ENCODE peak calls at places on chromosomes 4 and X, in seven cellular contexts. J, F, L, E, H, W and X are unnamed samples.

GRCh38 chr4:138595731-138596465 is 353.7 kb upstream of the SLC7A11 start:
- DNase-seq in J (peak), F (no peak), L (no peak), E (no peak), H (no peak), W (no peak), X (no peak)

GRCh38 chrX:20829665-20830481 is 544.3 kb upstream of the CNKSR2 start:
- DNase-seq in J (no peak), F (peak), L (peak), E (no peak), H (no peak), W (no peak), X (no peak)

GRCh38 chrX:54415534-54416350 is 24.5 kb upstream of the TSR2 start:
- DNase-seq in J (no peak), F (no peak), L (no peak), E (no peak), H (no peak), W (peak), X (no peak)

GRCh38 chr4:119286377-119287002 is 35.4 kb downstream of the FABP2 start:
- DNase-seq in J (no peak), F (peak), L (peak), E (no peak), H (no peak), W (peak), X (no peak)

GRCh38 chr4:71221510-71222466 is 117.0 kb upstream of the SLC4A4 start:
- DNase-seq in J (no peak), F (no peak), L (no peak), E (no peak), H (no peak), W (no peak), X (no peak)

GRCh38 chr4:17400696-17401095 is 111.2 kb downstream of the QDPR start:
- DNase-seq in J (no peak), F (no peak), L (no peak), E (no peak), H (no peak), W (no peak), X (no peak)

GRCh38 chr4:6298035-6298434 is 28.4 kb downstream of the WFS1 start:
- DNase-seq in J (no peak), F (no peak), L (no peak), E (no peak), H (no peak), W (no peak), X (no peak)

GRCh38 chrX:12791253-12792228 is at the start of gene PRPS2:
- DNase-seq in J (peak), F (peak), L (peak), E (peak), H (peak), W (peak), X (peak)

GRCh38 chr4:130479020-130479419 is 1383.1 kb downstream of the C4orf33 start:
- DNase-seq in J (no peak), F (no peak), L (peak), E (no peak), H (no peak), W (no peak), X (no peak)

GRCh38 chr4:28015996-28016395 is 1155.4 kb downstream of the STIM2 start:
- DNase-seq in J (no peak), F (no peak), L (no peak), E (no peak), H (no peak), W (no peak), X (no peak)

GRCh38 chr4:86302242-86302641 is 57.6 kb downstream of the MAPK10 start:
- DNase-seq in J (no peak), F (no peak), L (peak), E (no peak), H (no peak), W (peak), X (peak)

GRCh38 chr4:122827258-122827887 is 742 bp downstream of the FGF2 start:
- DNase-seq in J (peak), F (no peak), L (peak), E (peak), H (no peak), W (peak), X (no peak)

GRCh38 chrX:50108264-50108663 is 92.5 kb downstream of the AKAP4 start:
- DNase-seq in J (no peak), F (no peak), L (no peak), E (no peak), H (no peak), W (no peak), X (no peak)

GRCh38 chrX:50827996-50828395 is 14.0 kb upstream of the SHROOM4 start:
- DNase-seq in J (no peak), F (peak), L (peak), E (no peak), H (no peak), W (no peak), X (no peak)

GRCh38 chr4:123640271-123640670 is 243.7 kb downstream of the SPRY1 start:
- DNase-seq in J (no peak), F (no peak), L (peak), E (no peak), H (no peak), W (no peak), X (no peak)

GRCh38 chr4:184644553-184645307 is 4.5 kb downstream of the CASP3 start:
- DNase-seq in J (no peak), F (no peak), L (peak), E (no peak), H (no peak), W (peak), X (no peak)

GRCh38 chr4:12993923-12994322 is 490.2 kb downstream of the RAB28 start:
- DNase-seq in J (no peak), F (no peak), L (no peak), E (no peak), H (no peak), W (peak), X (no peak)

GRCh38 chr4:174210354-174210753 is 73.1 kb downstream of the FBXO8 start:
- DNase-seq in J (no peak), F (no peak), L (no peak), E (no peak), H (no peak), W (peak), X (no peak)

GRCh38 chr4:152667781-152668180 is 12.0 kb downstream of the TMEM154 start:
- DNase-seq in J (no peak), F (no peak), L (no peak), E (no peak), H (no peak), W (no peak), X (no peak)

GRCh38 chr4:91280551-91281290 is 1023.0 kb upstream of the GRID2 start:
- DNase-seq in J (no peak), F (no peak), L (no peak), E (no peak), H (no peak), W (peak), X (no peak)

GRCh38 chr4:59945277-59945676 is 1254.8 kb upstream of the ADGRL3 start:
- DNase-seq in J (no peak), F (no peak), L (peak), E (no peak), H (no peak), W (no peak), X (no peak)

GRCh38 chr4:24794916-24795665 is at the start of gene SOD3:
- DNase-seq in J (peak), F (no peak), L (peak), E (peak), H (peak), W (peak), X (no peak)

GRCh38 chrX:11954196-11954595 is 184.1 kb upstream of the FRMPD4 start:
- DNase-seq in J (no peak), F (no peak), L (peak), E (no peak), H (no peak), W (no peak), X (no peak)

GRCh38 chrX:56947695-56948094 is 47.6 kb downstream of the SPIN3 start:
- DNase-seq in J (no peak), F (no peak), L (peak), E (no peak), H (no peak), W (no peak), X (no peak)

GRCh38 chr4:150366487-150366999 is 215.4 kb upstream of the MAB21L2 start:
- DNase-seq in J (no peak), F (no peak), L (no peak), E (no peak), H (no peak), W (peak), X (no peak)

GRCh38 chrX:56790778-56791177 is 61.7 kb downstream of the NBDY start:
- DNase-seq in J (no peak), F (no peak), L (no peak), E (no peak), H (no peak), W (no peak), X (no peak)

GRCh38 chr4:117264072-117264471 is 178.7 kb upstream of the TRAM1L1 start:
- DNase-seq in J (no peak), F (no peak), L (no peak), E (no peak), H (no peak), W (no peak), X (no peak)

GRCh38 chr4:2071252-2071911 is 12.3 kb downstream of the NAT8L start:
- DNase-seq in J (no peak), F (no peak), L (no peak), E (peak), H (no peak), W (no peak), X (no peak)

GRCh38 chr4:8199594-8200301 is 658 bp downstream of the SH3TC1 start:
- DNase-seq in J (no peak), F (no peak), L (no peak), E (no peak), H (no peak), W (no peak), X (no peak)
- H3K4me3 ChIP-seq in J (peak), F (peak), L (peak), E (peak), H (peak), W (no peak), X (peak)

GRCh38 chr4:169010125-169011023 is at the start of gene CBR4:
- DNase-seq in J (peak), F (peak), L (peak), E (peak), H (peak), W (peak), X (peak)

GRCh38 chr4:169012049-169012448 is 2.0 kb upstream of the CBR4 start:
- DNase-seq in J (no peak), F (no peak), L (no peak), E (no peak), H (no peak), W (no peak), X (no peak)

GRCh38 chr4:169009281-169010124 is 552 bp downstream of the CBR4 start:
- DNase-seq in J (peak), F (peak), L (peak), E (peak), H (peak), W (peak), X (peak)

GRCh38 chr4:169005453-169006099 is 4.5 kb downstream of the CBR4 start:
- DNase-seq in J (no peak), F (peak), L (peak), E (no peak), H (no peak), W (no peak), X (no peak)

GRCh38 chr4:169008478-169008877 is 1.6 kb downstream of the CBR4 start:
- DNase-seq in J (no peak), F (no peak), L (no peak), E (no peak), H (no peak), W (no peak), X (no peak)
- H3K4me3 ChIP-seq in J (peak), F (peak), L (no peak), E (peak), H (peak), W (peak), X (peak)

GRCh38 chr4:169253087-169253675 is 17.6 kb downstream of the SH3RF1 start:
- DNase-seq in J (no peak), F (no peak), L (no peak), E (no peak), H (no peak), W (no peak), X (no peak)

GRCh38 chr4:169256101-169256612 is 14.6 kb downstream of the SH3RF1 start:
- DNase-seq in J (no peak), F (no peak), L (peak), E (no peak), H (no peak), W (no peak), X (no peak)

GRCh38 chr4:169252339-169253086 is 18.2 kb downstream of the SH3RF1 start:
- DNase-seq in J (no peak), F (no peak), L (peak), E (no peak), H (no peak), W (no peak), X (no peak)

GRCh38 chr4:169254546-169254983 is 16.2 kb downstream of the SH3RF1 start:
- DNase-seq in J (peak), F (peak), L (peak), E (no peak), H (peak), W (no peak), X (no peak)

GRCh38 chr4:169253904-169254303 is 16.9 kb downstream of the SH3RF1 start:
- DNase-seq in J (no peak), F (peak), L (peak), E (no peak), H (no peak), W (no peak), X (no peak)
- H3K4me3 ChIP-seq in J (no peak), F (peak), L (no peak), E (no peak), H (no peak), W (no peak), X (no peak)

DNA sequence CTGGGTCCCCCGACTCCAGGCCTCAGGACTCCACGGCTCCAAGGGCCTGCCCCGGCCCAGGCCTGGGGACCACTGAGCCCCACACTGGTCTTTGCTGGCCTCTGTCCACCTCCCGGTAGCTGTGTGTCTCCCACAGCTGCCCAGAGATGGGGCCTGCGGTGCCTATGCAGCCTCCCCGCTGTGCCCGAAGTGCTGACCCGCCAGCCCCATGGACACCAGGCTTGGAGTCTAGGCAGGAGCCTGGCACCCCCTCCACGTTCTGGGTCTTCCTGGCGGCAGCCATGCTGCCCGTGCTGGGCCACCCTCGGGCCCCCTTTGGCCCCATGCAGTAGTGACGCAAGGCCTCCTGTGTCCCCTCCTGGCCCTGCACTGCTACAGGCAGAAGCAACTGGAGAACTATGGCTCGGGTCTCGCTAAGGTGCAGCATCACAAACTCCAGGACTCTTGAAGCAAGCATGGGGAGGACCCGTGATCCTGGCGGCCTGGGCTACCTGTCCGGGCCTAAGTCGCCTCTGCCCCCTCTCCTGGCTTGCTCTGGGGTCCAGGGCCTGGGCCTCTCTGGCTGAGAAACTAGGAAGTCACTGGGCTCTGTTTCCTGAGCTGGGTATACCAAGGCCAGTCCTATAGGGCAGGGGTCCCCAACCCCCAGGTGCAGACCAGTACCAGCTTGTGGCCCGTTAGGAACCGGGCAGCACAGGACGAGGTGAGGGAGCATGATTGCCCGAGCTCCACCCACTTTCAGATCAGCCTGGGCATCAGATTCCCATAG is 878 bp downstream of the MYL5 start:
- DNase-seq in J (no peak), F (no peak), L (no peak), E (peak), H (no peak), W (no peak), X (no peak)
- H3K4me3 ChIP-seq in J (peak), F (peak), L (peak), E (peak), H (peak), W (peak), X (peak)

GRCh38 chrX:630007-630921 is at the start of gene SHOX:
- DNase-seq in J (peak), F (no peak), L (peak), E (peak), H (no peak), W (peak), X (peak)
- H3K4me3 ChIP-seq in J (no peak), F (no peak), L (no peak), E (no peak), H (no peak), W (peak), X (no peak)

GRCh38 chr4:81507530-81507929 is 35.8 kb upstream of the RASGEF1B start:
- DNase-seq in J (no peak), F (no peak), L (no peak), E (no peak), H (no peak), W (no peak), X (no peak)

GRCh38 chr4:81502561-81502960 is 30.9 kb upstream of the RASGEF1B start:
- DNase-seq in J (no peak), F (no peak), L (no peak), E (no peak), H (no peak), W (no peak), X (no peak)

GRCh38 chr4:81503586-81503985 is 31.9 kb upstream of the RASGEF1B start:
- DNase-seq in J (no peak), F (no peak), L (no peak), E (no peak), H (no peak), W (no peak), X (no peak)

GRCh38 chr4:81506731-81507130 is 35.0 kb upstream of the RASGEF1B start:
- DNase-seq in J (no peak), F (no peak), L (no peak), E (no peak), H (no peak), W (no peak), X (no peak)

DNA sequence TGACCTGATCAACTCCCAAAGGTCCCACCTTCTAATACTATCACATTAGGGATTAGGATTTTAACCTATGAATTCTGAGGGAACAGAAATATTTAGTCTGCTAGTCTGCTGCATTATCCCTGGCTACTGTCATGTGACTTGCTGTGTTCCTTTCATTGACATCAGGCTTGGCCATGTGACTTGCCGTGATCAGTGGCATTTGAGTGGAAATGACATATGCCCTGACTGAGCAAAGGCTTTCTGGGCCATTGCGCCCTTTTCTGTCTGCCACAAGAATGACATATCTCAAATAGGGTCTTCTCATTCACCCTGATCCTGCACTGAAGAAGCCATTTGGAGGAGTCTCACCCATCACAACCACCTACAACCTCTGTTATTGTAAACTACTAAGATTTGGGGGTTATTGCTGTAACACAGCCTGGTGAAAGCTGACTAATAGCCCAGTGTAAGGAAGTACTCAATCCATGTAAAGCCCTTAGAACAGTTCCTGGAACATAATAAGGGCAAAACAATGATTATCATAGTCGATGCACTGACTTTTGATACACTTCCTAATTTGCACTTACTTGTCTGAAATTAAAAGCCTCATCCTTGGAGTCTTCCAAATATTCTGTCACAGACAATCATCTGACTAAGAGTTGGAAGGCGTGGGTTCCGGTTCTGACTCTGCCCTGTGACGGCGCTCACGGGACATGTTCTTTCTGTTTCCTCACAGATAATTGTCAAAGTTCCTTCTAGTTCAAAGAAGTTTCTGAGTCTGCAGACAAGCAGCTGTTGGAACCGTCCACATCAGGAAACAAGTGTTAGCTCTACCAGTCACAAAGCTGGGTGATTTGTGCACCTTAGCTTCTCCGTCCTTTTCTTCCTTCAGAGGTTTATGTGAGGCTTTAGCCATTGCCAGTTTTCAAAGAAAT is 33.2 kb upstream of the RASGEF1B start:
- DNase-seq in J (peak), F (no peak), L (no peak), E (peak), H (no peak), W (no peak), X (peak)
- H3K4me3 ChIP-seq in J (no peak), F (no peak), L (no peak), E (no peak), H (no peak), W (no peak), X (no peak)

DNA sequence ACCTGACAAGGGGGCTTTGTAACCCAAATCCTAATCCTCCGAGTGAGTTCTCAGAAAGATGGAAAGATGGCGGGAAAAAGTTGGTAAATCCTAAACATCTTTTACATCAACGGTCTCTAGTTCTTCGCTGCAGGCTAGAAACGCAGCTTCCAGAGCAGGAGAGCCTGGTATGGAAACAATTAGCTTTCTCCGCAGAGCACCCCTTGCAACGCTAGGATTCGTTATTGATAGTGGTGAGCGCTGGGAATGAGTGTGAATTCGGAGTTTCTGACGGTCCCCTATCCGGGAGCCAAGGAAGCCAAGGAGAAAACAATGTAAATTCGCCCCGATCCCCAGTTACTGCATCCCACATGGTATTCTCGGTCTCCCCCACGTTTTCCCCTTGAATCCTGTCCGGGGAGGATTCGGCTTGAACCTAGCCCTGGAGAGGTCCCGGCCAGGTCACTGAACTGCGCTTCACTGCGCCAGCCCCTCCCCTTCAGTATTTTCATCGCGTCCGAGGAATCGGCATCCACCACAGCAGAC is 4.7 kb upstream of the NEUROG2 start:
- DNase-seq in J (no peak), F (no peak), L (no peak), E (no peak), H (no peak), W (peak), X (no peak)
- H3K4me3 ChIP-seq in J (no peak), F (no peak), L (no peak), E (no peak), H (no peak), W (peak), X (no peak)